ENCODE peak calls at places on chromosomes 11 and 22, in six cellular contexts. A, J, W, M, O and U are unnamed samples.
A peak's percentile ranks its signal among the peaks of the same experiment; 100 is the strongest.

GRCh38 chr22:40273319-40273718 is 73.0 kb upstream of the ADSL start:
- DNase-seq in A (no peak), J (no peak), W (no peak), M (no peak), O (no peak), U (no peak)

GRCh38 chr11:74780277-74780870 is 31.7 kb downstream of the RNF169 start:
- DNase-seq in A (peak; percentile 7), J (no peak), W (no peak), M (no peak), O (no peak), U (no peak)

GRCh38 chr22:42676059-42676607 is 26.9 kb upstream of the CYB5R3 start:
- DNase-seq in A (peak; percentile 43), J (no peak), W (no peak), M (no peak), O (no peak), U (no peak)

GRCh38 chr11:113828186-113828585 is 47.2 kb downstream of the USP28 start:
- DNase-seq in A (no peak), J (no peak), W (no peak), M (no peak), O (no peak), U (no peak)

GRCh38 chr11:11979487-11980117 is 28.8 kb downstream of the DKK3 start:
- DNase-seq in A (peak; percentile 81), J (no peak), W (no peak), M (no peak), O (peak; percentile 60), U (peak; percentile 61)

GRCh38 chr22:46823654-46824053 is 61.2 kb downstream of the TBC1D22A start:
- DNase-seq in A (no peak), J (no peak), W (no peak), M (no peak), O (no peak), U (no peak)

GRCh38 chr22:48167238-48167637 is 1404.8 kb downstream of the TBC1D22A start:
- DNase-seq in A (no peak), J (no peak), W (no peak), M (peak; percentile 35), O (no peak), U (no peak)

GRCh38 chr22:23137905-23138520 is 3.8 kb downstream of the RSPH14 start:
- DNase-seq in A (no peak), J (no peak), W (no peak), M (peak; percentile 89), O (no peak), U (no peak)

GRCh38 chr11:20873054-20873453 is 203.7 kb downstream of the NELL1 start:
- DNase-seq in A (no peak), J (no peak), W (no peak), M (peak; percentile 24), O (no peak), U (no peak)

GRCh38 chr11:75233688-75234295 is 6.8 kb upstream of the TPBGL start:
- DNase-seq in A (peak; percentile 54), J (no peak), W (no peak), M (peak; percentile 35), O (peak; percentile 24), U (no peak)

GRCh38 chr11:707817-708420 is 1.9 kb downstream of the EPS8L2 start:
- DNase-seq in A (no peak), J (peak; percentile 50), W (no peak), M (no peak), O (peak; percentile 68), U (no peak)

GRCh38 chr11:63490551-63491239 is at the start of gene PLAAT5:
- DNase-seq in A (no peak), J (no peak), W (peak; percentile 49), M (no peak), O (no peak), U (peak; percentile 79)

GRCh38 chr11:135015966-135016365 is 603.9 kb upstream of the B3GAT1 start:
- DNase-seq in A (no peak), J (no peak), W (no peak), M (no peak), O (no peak), U (no peak)

GRCh38 chr11:134261626-134262488 is 8.5 kb downstream of the ACAD8 start:
- DNase-seq in A (no peak), J (no peak), W (no peak), M (peak; percentile 44), O (no peak), U (no peak)

GRCh38 chr11:118058311-118059230 is 18.3 kb upstream of the TMPRSS4 start:
- DNase-seq in A (no peak), J (no peak), W (no peak), M (no peak), O (no peak), U (peak; percentile 39)

GRCh38 chr22:33114570-33114969 is 56.4 kb upstream of the SYN3 start:
- DNase-seq in A (no peak), J (no peak), W (no peak), M (no peak), O (no peak), U (no peak)

GRCh38 chr11:37505406-37505805 is 907.4 kb upstream of the RAG2 start:
- DNase-seq in A (no peak), J (no peak), W (no peak), M (no peak), O (no peak), U (no peak)

GRCh38 chr11:33633251-33634003 is 67.2 kb downstream of the C11orf91 start:
- DNase-seq in A (peak; percentile 72), J (no peak), W (no peak), M (no peak), O (no peak), U (no peak)

GRCh38 chr11:119671561-119672015 is 57.4 kb downstream of the NECTIN1 start:
- DNase-seq in A (peak; percentile 55), J (no peak), W (no peak), M (no peak), O (no peak), U (no peak)

GRCh38 chr11:83025267-83025704 is 46.4 kb downstream of the RAB30 start:
- DNase-seq in A (no peak), J (peak; percentile 56), W (no peak), M (no peak), O (no peak), U (no peak)

GRCh38 chr22:22084089-22084711 is 101.6 kb upstream of the TOP3B start:
- DNase-seq in A (no peak), J (no peak), W (no peak), M (no peak), O (no peak), U (no peak)

GRCh38 chr11:114208371-114208770 is 87.8 kb upstream of the NNMT start:
- DNase-seq in A (no peak), J (no peak), W (no peak), M (no peak), O (no peak), U (no peak)

GRCh38 chr11:104254347-104254746 is 90.4 kb upstream of the PDGFD start:
- DNase-seq in A (no peak), J (no peak), W (peak; percentile 11), M (peak; percentile 32), O (peak; percentile 34), U (peak; percentile 43)

GRCh38 chr22:49642331-49642730 is 185.3 kb downstream of the BRD1 start:
- DNase-seq in A (no peak), J (no peak), W (no peak), M (no peak), O (no peak), U (no peak)

GRCh38 chr11:64947202-64947814 is 11.6 kb upstream of the GPHA2 start:
- DNase-seq in A (no peak), J (no peak), W (no peak), M (no peak), O (no peak), U (no peak)
- TF ChIP-seq CTCF in A (no peak), J (no peak), W (no peak), M (no peak), O (no peak), U (peak; percentile 10)

GRCh38 chr11:44870615-44871176 is 80.0 kb downstream of the TP53I11 start:
- DNase-seq in A (no peak), J (no peak), W (no peak), M (no peak), O (no peak), U (no peak)

GRCh38 chr11:44868021-44868420 is 82.7 kb downstream of the TP53I11 start:
- DNase-seq in A (no peak), J (no peak), W (no peak), M (no peak), O (no peak), U (no peak)

GRCh38 chr11:44866301-44866700 is 84.4 kb downstream of the TP53I11 start:
- DNase-seq in A (no peak), J (no peak), W (no peak), M (no peak), O (no peak), U (no peak)

GRCh38 chr11:44870142-44870541 is 80.5 kb downstream of the TP53I11 start:
- DNase-seq in A (no peak), J (no peak), W (no peak), M (no peak), O (no peak), U (no peak)

DNA sequence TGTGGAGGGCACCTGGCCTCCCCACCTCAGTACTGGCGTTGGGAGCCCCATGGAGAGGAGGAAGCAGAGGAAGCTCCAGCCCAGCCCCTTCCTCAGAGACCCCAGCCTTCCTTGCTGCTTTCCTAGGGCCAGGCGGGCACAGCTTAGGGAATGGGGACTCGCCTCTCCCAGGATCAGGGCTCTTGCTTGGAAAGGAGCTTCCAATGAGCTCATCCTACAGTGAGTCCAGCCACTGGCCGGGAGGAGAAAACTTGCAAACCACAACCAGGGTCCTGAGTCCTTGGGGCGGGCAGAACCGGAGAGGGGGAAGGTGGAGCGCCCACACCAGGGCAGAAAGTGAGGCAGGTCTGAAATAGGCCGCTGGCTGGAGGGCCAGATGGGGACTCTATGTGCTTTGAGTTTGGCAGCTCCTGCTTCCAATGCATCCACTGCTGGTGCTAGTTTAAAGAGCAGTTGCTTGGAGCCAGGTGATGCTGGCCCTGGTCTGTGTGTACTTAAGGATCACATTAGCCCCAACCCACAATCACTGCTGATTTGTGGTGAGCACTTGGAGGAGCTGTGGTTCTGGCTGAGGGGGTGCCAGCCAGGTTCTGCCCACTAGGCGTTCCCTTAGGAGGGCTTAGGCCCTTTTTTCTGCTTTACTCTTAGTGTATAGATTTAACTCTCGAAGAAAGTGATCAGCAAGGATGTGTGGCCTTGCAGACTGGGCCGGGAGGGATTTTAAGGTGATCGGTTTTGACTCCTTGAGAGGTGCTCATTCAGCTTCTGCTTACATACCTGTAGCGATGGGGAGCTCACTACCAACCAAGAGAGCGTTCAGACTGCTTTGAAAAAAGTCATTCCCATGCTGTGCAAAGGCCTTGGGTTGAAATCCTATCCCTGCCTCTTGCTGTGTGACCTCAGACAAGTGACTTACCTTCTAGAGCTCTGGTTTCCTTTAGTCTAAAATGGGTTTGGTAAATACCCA is 81.9 kb downstream of the TP53I11 start:
- DNase-seq in A (no peak), J (no peak), W (no peak), M (no peak), O (no peak), U (no peak)
- H3K4me1 ChIP-seq in A (peaks cover 4% of the 10 kb centered on the region), J (no peaks in the 10 kb centered on the region), W (no peaks in the 10 kb centered on the region), M (peaks cover 6% of the 10 kb centered on the region), O (peaks cover 10% of the 10 kb centered on the region), U (no peaks in the 10 kb centered on the region)

DNA sequence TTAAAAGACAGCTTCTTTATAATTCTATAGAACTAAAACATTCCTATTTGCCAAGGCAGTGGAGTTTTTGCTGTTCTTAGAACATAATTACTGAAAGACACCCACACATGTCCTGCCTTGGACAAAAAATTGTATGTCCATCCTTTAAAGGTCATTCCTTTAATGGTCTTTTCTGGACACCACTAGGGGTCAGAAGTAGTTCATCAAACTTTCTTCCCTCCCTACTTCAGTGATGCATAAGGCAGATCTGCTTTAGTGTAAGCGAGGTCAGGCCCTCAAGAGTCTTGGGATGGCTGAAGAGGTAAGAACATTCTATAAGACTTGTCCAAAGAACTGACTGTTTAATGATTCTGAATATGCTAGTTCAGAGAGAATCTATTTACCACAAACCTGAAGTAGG is 4.3 kb upstream of the OR51V1 start:
- DNase-seq in A (peak; percentile 90), J (no peak), W (no peak), M (peak; percentile 7), O (no peak), U (no peak)
- TF ChIP-seq CTCF in A (peak; percentile 82), J (peak; percentile 38), W (peak; percentile 15), M (peak; percentile 53), O (no peak), U (peak; percentile 39)

GRCh38 chr11:2385156-2386151 is 8.3 kb downstream of the CD81 start:
- DNase-seq in A (no peak), J (peak; percentile 78), W (peak; percentile 11), M (peak; percentile 91), O (no peak), U (no peak)
- H3K4me1 ChIP-seq in A (peaks cover 53% of the 10 kb centered on the region), J (peaks cover 21% of the 10 kb centered on the region), W (peaks cover 70% of the 10 kb centered on the region), M (peaks cover 91% of the 10 kb centered on the region), O (peaks cover 100% of the 10 kb centered on the region), U (peaks cover 94% of the 10 kb centered on the region)